ENCODE peak calls at places on chromosome 18, in seven cellular contexts. P is HepG2, J is K562, R is HCT116, X is GM12878, B is SK-N-SH, D is H1. K is an unnamed sample.

GRCh38 chr18:48923746-48924580 is 26.8 kb downstream of the SMAD7 start:
- DNase-seq in P (no peak), X (no peak), B (no peak), J (no peak), D (no peak), R (no peak), K (no peak)

GRCh38 chr18:80175451-80176235 is 66.6 kb downstream of the ADNP2 start:
- DNase-seq in X (no peak), D (no peak), P (no peak), B (no peak), R (no peak), J (no peak), K (no peak)

GRCh38 chr18:7259482-7259881 is 28.6 kb downstream of the LRRC30 start:
- DNase-seq in P (no peak), R (no peak), D (no peak), B (peak), J (no peak), X (no peak), K (no peak)

GRCh38 chr18:31104444-31104843 is 2.2 kb upstream of the DSC2 start:
- DNase-seq in J (no peak), X (no peak), R (no peak), B (no peak), D (no peak), P (no peak), K (no peak)

GRCh38 chr18:62324355-62324828 is 718 bp upstream of the TNFRSF11A start:
- DNase-seq in J (no peak), D (peak), P (no peak), X (no peak), R (no peak), B (no peak), K (no peak)

GRCh38 chr18:62334110-62334509 is 9.0 kb downstream of the TNFRSF11A start:
- DNase-seq in B (no peak), J (no peak), R (no peak), D (peak), P (no peak), X (no peak), K (no peak)

GRCh38 chr18:7626922-7627440 is 59.9 kb downstream of the PTPRM start:
- DNase-seq in J (no peak), X (no peak), P (peak), R (no peak), B (no peak), D (no peak), K (no peak)

GRCh38 chr18:59509477-59510173 is 150.6 kb upstream of the LMAN1 start:
- DNase-seq in J (no peak), D (no peak), R (no peak), P (no peak), B (no peak), X (no peak), K (no peak)

GRCh38 chr18:59874166-59874565 is 25.6 kb upstream of the PMAIP1 start:
- DNase-seq in X (no peak), B (no peak), D (no peak), P (peak), R (peak), J (no peak), K (no peak)

GRCh38 chr18:22398464-22398863 is 19.3 kb downstream of the CTAGE1 start:
- DNase-seq in P (no peak), X (no peak), B (no peak), J (no peak), D (no peak), R (no peak), K (no peak)

GRCh38 chr18:24326211-24326610 is 71.4 kb downstream of the OSBPL1A start:
- DNase-seq in J (no peak), P (no peak), B (no peak), R (no peak), D (no peak), X (no peak), K (no peak)

GRCh38 chr18:58612239-58613055 is 16.4 kb downstream of the ALPK2 start:
- DNase-seq in D (no peak), R (no peak), J (no peak), P (no peak), X (no peak), B (no peak), K (no peak)

GRCh38 chr18:68219274-68219673 is 495.6 kb downstream of the TMX3 start:
- DNase-seq in B (no peak), P (no peak), X (no peak), J (no peak), R (no peak), D (no peak), K (no peak)

GRCh38 chr18:59712311-59712710 is 15.1 kb upstream of the CCBE1 start:
- DNase-seq in B (no peak), D (no peak), J (no peak), P (no peak), R (no peak), X (no peak), K (no peak)

GRCh38 chr18:79400591-79401381 is 5.1 kb downstream of the NFATC1 start:
- DNase-seq in X (peak), P (no peak), B (no peak), J (peak), R (no peak), D (no peak), K (no peak)

GRCh38 chr18:57915241-57915640 is 112.1 kb upstream of the ATP8B1 start:
- DNase-seq in X (no peak), J (no peak), B (no peak), P (no peak), D (no peak), R (no peak), K (no peak)

GRCh38 chr18:63553117-63553516 is 10.9 kb downstream of the SERPINB12 start:
- DNase-seq in D (no peak), X (no peak), J (no peak), P (no peak), R (peak), B (no peak), K (no peak)

GRCh38 chr18:29078272-29078671 is 901.3 kb upstream of the CDH2 start:
- DNase-seq in R (no peak), B (no peak), J (no peak), P (no peak), D (no peak), X (no peak), K (no peak)

GRCh38 chr18:48153641-48154481 is 223.4 kb upstream of the SMAD2 start:
- DNase-seq in B (no peak), X (no peak), J (no peak), P (peak), R (no peak), D (no peak), K (no peak)

GRCh38 chr18:27473359-27473758 is 288.3 kb upstream of the CHST9 start:
- DNase-seq in J (no peak), P (no peak), D (no peak), X (no peak), B (no peak), R (no peak), K (no peak)

GRCh38 chr18:6997802-6998201 is 119.8 kb downstream of the LAMA1 start:
- DNase-seq in P (no peak), R (no peak), J (no peak), X (no peak), B (no peak), D (no peak), K (no peak)

GRCh38 chr18:36381075-36381474 is 83.6 kb downstream of the FHOD3 start:
- DNase-seq in R (no peak), D (no peak), B (no peak), J (no peak), P (no peak), X (no peak), K (no peak)

GRCh38 chr18:49784427-49785185 is 28.7 kb downstream of the ACAA2 start:
- DNase-seq in B (no peak), X (no peak), R (no peak), J (no peak), D (no peak), P (no peak), K (no peak)

GRCh38 chr18:62781893-62782292 is 66.6 kb downstream of the PHLPP1 start:
- DNase-seq in B (no peak), R (no peak), P (peak), X (no peak), J (no peak), D (no peak), K (peak)

GRCh38 chr18:24083550-24083949 is 55.3 kb upstream of the CABYR start:
- DNase-seq in X (no peak), D (no peak), B (no peak), P (no peak), J (no peak), R (no peak), K (no peak)

GRCh38 chr18:22485808-22486244 is 68.1 kb upstream of the CTAGE1 start:
- DNase-seq in X (no peak), B (no peak), R (no peak), P (no peak), J (no peak), D (no peak), K (peak)

GRCh38 chr18:40152859-40153258 is 1802.2 kb upstream of the PIK3C3 start:
- DNase-seq in D (no peak), B (no peak), R (no peak), J (no peak), P (peak), X (no peak), K (no peak)

GRCh38 chr18:36593641-36594040 is 235.2 kb downstream of the TPGS2 start:
- DNase-seq in D (no peak), P (no peak), J (no peak), B (no peak), X (no peak), R (no peak), K (no peak)

GRCh38 chr18:34258176-34258575 is 33.5 kb upstream of the NOL4 start:
- DNase-seq in B (no peak), J (no peak), X (no peak), R (no peak), D (no peak), P (no peak), K (no peak)

GRCh38 chr18:7414459-7414858 is 152.7 kb upstream of the PTPRM start:
- DNase-seq in J (no peak), R (no peak), P (no peak), B (no peak), X (no peak), D (no peak), K (no peak)

GRCh38 chr18:23847321-23847986 is 158.2 kb downstream of the LAMA3 start:
- DNase-seq in P (peak), J (no peak), B (no peak), X (no peak), D (no peak), R (no peak), K (no peak)

GRCh38 chr18:44098551-44099098 is 582.1 kb upstream of the SETBP1 start:
- DNase-seq in J (no peak), X (no peak), P (no peak), R (no peak), D (peak), B (no peak), K (no peak)

DNA sequence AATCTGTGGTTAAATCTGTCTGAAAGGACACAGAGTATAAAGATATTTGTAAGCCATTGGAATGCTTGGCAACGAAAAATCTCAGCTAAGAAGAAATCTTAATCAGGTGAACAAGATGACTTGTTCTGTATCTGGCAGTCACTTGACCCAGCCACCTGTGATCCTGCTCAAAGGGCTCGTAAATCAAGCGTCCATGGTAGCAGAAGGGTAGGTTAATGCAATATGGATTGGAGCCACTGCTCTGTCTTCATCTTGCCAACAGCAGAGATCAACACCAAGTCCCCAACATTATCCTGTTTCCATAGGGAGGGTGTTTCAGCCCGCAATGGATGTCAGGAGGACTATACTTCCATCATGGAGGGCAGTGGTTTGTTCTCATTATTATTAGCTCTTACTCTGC is 378.4 kb downstream of the CDH7 start:
- DNase-seq in X (no peak), R (no peak), B (no peak), D (no peak), J (no peak), P (no peak), K (no peak)
- TF ChIP-seq JUND in X (no peak), R (no peak), B (no peak), D (no peak), J (no peak), P (no peak), K (no peak)

GRCh38 chr18:5061785-5062184 is 135.3 kb downstream of the AKAIN1 start:
- DNase-seq in B (no peak), J (no peak), X (no peak), R (no peak), D (no peak), P (no peak), K (no peak)

GRCh38 chr18:5060543-5060942 is 136.5 kb downstream of the AKAIN1 start:
- DNase-seq in X (no peak), D (no peak), P (no peak), J (no peak), R (no peak), B (no peak), K (no peak)

GRCh38 chr18:5059540-5060032 is 137.5 kb downstream of the AKAIN1 start:
- DNase-seq in D (no peak), R (no peak), J (no peak), P (no peak), X (no peak), B (no peak), K (no peak)

GRCh38 chr18:5058768-5059539 is 138.1 kb downstream of the AKAIN1 start:
- DNase-seq in D (no peak), B (no peak), J (no peak), X (peak), P (no peak), R (no peak), K (no peak)

GRCh38 chr18:5057348-5058012 is 139.6 kb downstream of the AKAIN1 start:
- DNase-seq in X (peak), P (peak), J (peak), B (peak), R (peak), D (peak), K (peak)
- TF ChIP-seq JUND in X (no peak), P (no peak), J (no peak), B (no peak), R (no peak), D (no peak), K (no peak)

GRCh38 chr18:69367104-69367503 is 33.6 kb upstream of the DOK6 start:
- DNase-seq in X (no peak), P (peak), B (no peak), R (no peak), D (no peak), J (no peak), K (no peak)

GRCh38 chr18:69365658-69366057 is 35.0 kb upstream of the DOK6 start:
- DNase-seq in J (no peak), P (no peak), B (no peak), D (no peak), R (no peak), X (no peak), K (peak)
- TF ChIP-seq JUND in J (no peak), P (no peak), B (no peak), D (no peak), R (no peak), X (no peak), K (no peak)

GRCh38 chr18:77100751-77101355 is 31.7 kb downstream of the MBP start:
- DNase-seq in D (no peak), R (no peak), P (no peak), B (no peak), X (no peak), J (no peak), K (no peak)
- TF ChIP-seq JUND in D (no peak), R (no peak), P (no peak), B (no peak), X (no peak), J (no peak), K (no peak)

GRCh38 chr18:54949588-54949987 is 9.7 kb downstream of the CCDC68 start:
- DNase-seq in B (no peak), P (no peak), R (no peak), D (no peak), X (no peak), J (no peak), K (no peak)

GRCh38 chr18:54945726-54946125 is 13.5 kb downstream of the CCDC68 start:
- DNase-seq in R (no peak), P (peak), B (no peak), X (no peak), J (no peak), D (no peak), K (no peak)

GRCh38 chr18:54948350-54948837 is 10.9 kb downstream of the CCDC68 start:
- DNase-seq in D (no peak), P (peak), B (no peak), X (no peak), R (no peak), J (no peak), K (no peak)

GRCh38 chr18:54947115-54947514 is 12.1 kb downstream of the CCDC68 start:
- DNase-seq in D (no peak), X (no peak), B (no peak), P (no peak), R (no peak), J (no peak), K (peak)

DNA sequence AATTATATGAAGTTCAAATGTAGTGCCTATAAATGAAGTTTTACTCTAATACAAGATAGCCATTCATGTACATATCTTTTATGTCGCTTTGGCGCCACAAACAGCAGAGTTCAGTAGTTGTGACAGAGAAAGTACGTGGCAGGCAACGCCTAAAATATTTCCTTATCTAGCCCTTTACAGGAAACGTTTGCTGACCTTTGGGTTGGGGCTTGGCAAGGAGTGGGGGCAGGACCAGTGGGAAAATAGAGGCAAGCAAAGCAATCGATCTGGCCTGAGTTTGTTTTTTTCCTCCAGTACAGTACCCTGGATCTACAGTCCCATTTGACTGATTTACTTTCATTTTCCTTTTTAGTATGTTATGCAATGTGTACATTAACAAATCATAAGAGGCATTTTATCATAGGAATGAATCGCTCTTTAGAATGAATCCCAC is 13.1 kb downstream of the CCDC68 start:
- DNase-seq in R (peak), X (peak), D (no peak), J (peak), P (peak), B (no peak), K (no peak)
- TF ChIP-seq JUND in R (no peak), X (no peak), D (no peak), J (no peak), P (no peak), B (no peak), K (no peak)

DNA sequence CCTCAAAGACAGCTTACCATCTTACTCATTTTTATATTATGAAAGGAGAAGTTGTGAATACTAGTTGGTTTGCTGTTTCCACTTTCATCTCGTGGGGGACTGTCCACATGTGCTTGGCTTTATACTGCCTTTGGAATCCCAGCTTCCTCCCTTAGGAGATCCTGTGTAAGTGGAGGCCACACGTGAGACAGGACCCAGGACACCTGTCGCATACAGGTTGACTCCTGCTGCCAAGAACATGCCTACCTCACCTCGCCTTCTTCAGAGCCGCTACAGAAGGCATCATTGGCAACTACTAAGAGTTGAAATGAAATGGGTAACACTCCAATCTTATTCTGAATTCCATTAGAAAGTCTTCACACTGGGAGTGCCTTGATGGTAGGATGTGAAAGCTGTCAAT is 69.3 kb downstream of the PPP4R1 start:
- DNase-seq in J (no peak), R (no peak), B (no peak), D (no peak), X (no peak), P (no peak), K (no peak)
- TF ChIP-seq JUND in J (no peak), R (no peak), B (no peak), D (no peak), X (no peak), P (no peak), K (no peak)

DNA sequence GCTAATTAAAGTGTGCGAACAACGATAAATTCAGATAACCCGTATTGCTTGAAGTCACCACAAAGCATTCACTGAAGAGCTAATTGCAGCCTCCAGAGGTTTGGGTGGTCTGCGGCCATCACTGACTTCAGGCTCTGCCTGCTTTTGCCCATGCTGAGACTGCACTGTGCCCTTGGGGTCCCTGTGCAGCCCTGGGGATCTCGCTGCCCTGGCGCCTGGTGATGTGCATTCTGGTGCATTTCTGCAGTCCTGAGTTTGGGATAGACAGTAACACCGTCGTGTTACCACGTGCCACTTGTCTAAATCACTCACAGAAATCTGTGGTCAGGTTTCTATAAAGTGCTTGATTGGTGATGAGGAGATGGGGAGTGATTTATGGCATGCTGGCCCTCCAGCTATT is 27.6 kb downstream of the LDLRAD4 start:
- DNase-seq in X (no peak), B (no peak), P (no peak), J (no peak), D (no peak), R (no peak), K (no peak)
- TF ChIP-seq JUND in X (no peak), B (no peak), P (no peak), J (no peak), D (no peak), R (no peak), K (no peak)

DNA sequence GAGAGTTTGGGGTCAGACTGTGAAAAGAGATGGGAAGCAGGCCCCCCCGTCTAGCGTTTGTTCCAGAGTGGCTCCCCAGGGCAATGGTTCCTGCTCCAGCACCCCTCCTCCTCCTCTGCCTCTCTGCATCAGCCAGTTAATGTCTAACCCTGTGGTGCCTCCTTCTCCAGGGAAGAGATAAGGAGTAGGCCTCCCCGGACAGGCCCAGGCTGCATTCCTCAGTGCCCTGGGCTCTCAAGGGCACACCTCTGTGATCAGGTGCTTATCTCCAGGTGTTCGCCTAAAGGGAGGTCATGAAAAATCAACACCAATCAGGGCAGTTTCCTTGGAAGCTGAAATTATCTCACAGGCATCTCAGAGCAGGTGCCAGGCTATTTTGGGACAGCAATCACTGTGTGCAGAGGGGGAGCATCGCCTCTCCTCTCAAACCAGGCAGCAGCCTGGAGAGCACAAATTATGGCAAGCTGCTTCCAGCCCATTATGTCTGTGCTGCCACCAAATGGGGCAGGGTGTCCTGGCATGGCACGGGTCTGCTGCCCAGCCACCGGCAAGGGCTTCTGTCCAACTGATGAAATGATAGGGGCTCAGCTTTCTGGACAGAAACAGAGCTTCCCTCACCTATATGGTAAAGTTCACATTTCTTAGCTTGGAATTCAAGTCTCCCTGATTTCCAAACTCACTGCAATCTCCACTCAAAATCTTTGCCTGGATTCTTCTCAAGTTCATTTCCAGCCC is 255.8 kb upstream of the SLC14A2 start:
- DNase-seq in R (no peak), P (no peak), D (no peak), B (peak), J (no peak), X (no peak), K (no peak)
- TF ChIP-seq JUND in R (no peak), P (no peak), D (no peak), B (no peak), J (no peak), X (no peak), K (no peak)

GRCh38 chr18:3254725-3255124 is 7.1 kb downstream of the MYL12A start:
- DNase-seq in X (no peak), P (no peak), J (no peak), R (no peak), B (no peak), D (no peak), K (no peak)
- TF ChIP-seq JUND in X (no peak), P (no peak), J (no peak), R (no peak), B (no peak), D (no peak), K (no peak)

K was measured in T47D.